ENCODE peak calls at places on chromosomes 6 and 20, in five cellular contexts. H is sigmoid colon, A is neuronal stem cell, B is left lung, X is GM23338. R is an unnamed sample. For H3K4me1, the result is how much of the 10 kb centered on the place peaks cover.

GRCh38 chr6:20882014-20882413 is 347.8 kb downstream of the CDKAL1 start:
- DNase-seq in A (no peak), X (peak), H (no peak), B (no peak), R (no peak)

GRCh38 chr6:125203395-125203794 is 49.8 kb downstream of the TPD52L1 start:
- DNase-seq in H (no peak), X (no peak), B (no peak), A (no peak), R (no peak)

GRCh38 chr20:31869942-31870702 is at the start of the genes DUSP15 and TTLL9:
- DNase-seq in X (peak), B (no peak), H (no peak), A (peak), R (peak)

GRCh38 chr6:144585217-144585814 is 300.2 kb downstream of the UTRN start:
- DNase-seq in X (peak), A (peak), H (no peak), B (no peak), R (no peak)

GRCh38 chr6:160102956-160103824 is 18.4 kb upstream of the SLC22A1 start:
- DNase-seq in B (no peak), H (no peak), X (peak), A (peak), R (peak)

GRCh38 chr20:51570755-51571469 is 28.4 kb upstream of the NFATC2 start:
- DNase-seq in B (no peak), X (no peak), A (no peak), H (no peak), R (no peak)

GRCh38 chr6:107488875-107489635 is 862 bp upstream of the SOBP start:
- DNase-seq in H (peak), X (peak), B (peak), A (no peak), R (peak)

GRCh38 chr6:89258912-89259311 is 41.8 kb upstream of the GABRR1 start:
- DNase-seq in X (no peak), A (no peak), B (no peak), H (no peak), R (no peak)

GRCh38 chr6:170423814-170424633 is 117.5 kb downstream of the FAM120B start:
- DNase-seq in B (no peak), A (no peak), H (no peak), X (no peak), R (peak)

GRCh38 chr6:33335916-33336315 is 18.4 kb upstream of the ZBTB22 start:
- DNase-seq in A (no peak), B (no peak), X (no peak), H (no peak), R (no peak)

GRCh38 chr6:25384967-25385366 is 105.8 kb downstream of the CARMIL1 start:
- DNase-seq in B (no peak), X (no peak), H (no peak), A (no peak), R (no peak)

GRCh38 chr6:2545351-2545750 is 205.4 kb downstream of the MYLK4 start:
- DNase-seq in X (no peak), B (no peak), H (no peak), A (no peak), R (no peak)

GRCh38 chr6:116513224-116513875 is 1.9 kb downstream of the CALHM5 start:
- DNase-seq in X (no peak), H (no peak), B (no peak), A (no peak), R (no peak)

GRCh38 chr6:164252952-164253351 is 838.4 kb downstream of the QKI start:
- DNase-seq in X (peak), A (peak), H (no peak), B (no peak), R (peak)

GRCh38 chr6:113120577-113121285 is 736.4 kb upstream of the MARCKS start:
- DNase-seq in B (peak), H (no peak), A (no peak), X (peak), R (peak)

GRCh38 chr6:26514984-26515383 is 14.9 kb downstream of the BTN1A1 start:
- DNase-seq in H (no peak), A (no peak), X (no peak), B (no peak), R (no peak)

GRCh38 chr6:161128680-161129196 is 137.2 kb downstream of the MAP3K4 start:
- DNase-seq in X (no peak), A (no peak), B (no peak), H (no peak), R (no peak)

GRCh38 chr20:31608256-31608980 is 3.3 kb downstream of the ID1 start:
- DNase-seq in B (peak), X (peak), A (peak), H (peak), R (peak)

GRCh38 chr6:142474446-142475289 is 172.9 kb downstream of the ADGRG6 start:
- DNase-seq in A (peak), B (no peak), H (no peak), X (peak), R (peak)

GRCh38 chr6:117149324-117149723 is 116.0 kb upstream of the VGLL2 start:
- DNase-seq in X (no peak), B (no peak), H (no peak), A (no peak), R (no peak)

GRCh38 chr6:87916446-87916845 is 131.2 kb upstream of the SPACA1 start:
- DNase-seq in A (no peak), X (peak), H (no peak), B (no peak), R (no peak)
- H3K4me3 ChIP-seq in A (no peak), X (no peak), H (no peak), B (no peak), R (no peak)

GRCh38 chr20:45796336-45797070 is 4.7 kb downstream of the DNTTIP1 start:
- DNase-seq in A (no peak), B (no peak), X (no peak), H (no peak), R (no peak)

GRCh38 chr20:45801851-45802250 is 10.1 kb downstream of the DNTTIP1 start:
- DNase-seq in B (no peak), H (no peak), X (no peak), A (no peak), R (no peak)

DNA sequence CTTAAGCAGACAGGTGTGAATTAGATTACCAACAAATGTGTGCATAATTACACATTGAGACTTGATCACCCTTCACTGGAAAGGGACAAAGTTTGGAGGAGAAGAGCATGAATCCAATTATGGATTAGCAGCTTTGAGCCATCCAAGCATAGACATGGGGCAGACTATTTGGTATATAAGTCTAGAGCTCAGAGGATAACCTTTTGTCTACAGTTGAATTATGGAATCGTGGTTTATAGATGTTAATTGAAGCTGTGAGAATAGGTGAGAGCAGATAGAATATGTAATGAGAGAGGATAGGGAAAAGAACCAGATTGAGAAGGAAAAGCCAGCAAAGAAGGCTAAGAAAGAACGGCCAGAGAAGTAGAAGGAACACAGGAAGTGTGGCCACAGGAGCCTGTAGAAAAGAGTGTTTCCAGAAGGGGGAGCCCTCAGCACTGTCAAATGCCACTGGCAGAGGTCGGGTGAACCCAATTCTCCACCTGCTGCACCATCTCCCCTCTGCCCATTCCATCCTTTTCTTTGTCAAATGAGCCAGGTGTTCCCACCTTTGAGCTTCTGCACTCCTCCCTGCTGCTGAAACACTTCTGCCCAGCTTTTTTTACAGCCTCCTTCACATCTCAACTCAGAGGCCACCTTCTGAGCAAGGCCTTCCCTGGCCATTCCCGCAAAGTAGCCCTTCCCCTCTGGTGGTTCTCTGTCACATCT is 7.3 kb downstream of the DNTTIP1 start:
- DNase-seq in X (peak), B (no peak), A (peak), H (no peak), R (peak)
- H3K4me1 ChIP-seq in X (under half), B (under half), A (under half), H (under half), R (under half)

GRCh38 chr20:64056889-64057627 is 5.9 kb upstream of the TCEA2 start:
- DNase-seq in B (no peak), X (peak), H (no peak), A (no peak), R (peak)
- H3K4me3 ChIP-seq in B (peak), X (peak), H (peak), A (no peak), R (no peak)

GRCh38 chr20:22684072-22684762 is 99.8 kb upstream of the FOXA2 start:
- DNase-seq in A (peak), B (no peak), H (no peak), X (peak), R (peak)
- H3K4me1 ChIP-seq in A (under half), B (under half), H (under half), X (under half), R (under half)

R was measured in endodermal cell.